ENCODE peak calls at places on chromosomes 5 and 9, in nine cellular contexts. One of them, this sample, is unnamed.

GRCh38 chr9:127505396-127506116 is 54.2 kb downstream of the LRSAM1 start:
- DNase-seq in GM23248: peak
- DNase-seq in mammary epithelial cell: no peak
- DNase-seq in GM12878: no peak
- DNase-seq in fibroblast of lung: peak
- DNase-seq in HepG2: peak
- DNase-seq in HCT116: no peak
- DNase-seq in PC-3: peak
- DNase-seq in SK-N-MC: no peak
- DNase-seq in this sample: peak

GRCh38 chr5:134127376-134127861 is 12.9 kb downstream of the TCF7 start:
- DNase-seq in GM23248: no peak
- DNase-seq in mammary epithelial cell: peak
- DNase-seq in GM12878: peak
- DNase-seq in fibroblast of lung: peak
- DNase-seq in HepG2: no peak
- DNase-seq in HCT116: no peak
- DNase-seq in PC-3: no peak
- DNase-seq in SK-N-MC: no peak
- DNase-seq in this sample: no peak

GRCh38 chr5:147382776-147383175 is 127.1 kb downstream of the DPYSL3 start:
- DNase-seq in GM23248: peak
- DNase-seq in mammary epithelial cell: no peak
- DNase-seq in GM12878: no peak
- DNase-seq in fibroblast of lung: no peak
- DNase-seq in HepG2: no peak
- DNase-seq in HCT116: no peak
- DNase-seq in PC-3: no peak
- DNase-seq in SK-N-MC: no peak
- DNase-seq in this sample: no peak

GRCh38 chr5:43033845-43034590 is 6.1 kb downstream of the ANXA2R start:
- DNase-seq in GM23248: no peak
- DNase-seq in mammary epithelial cell: no peak
- DNase-seq in GM12878: no peak
- DNase-seq in fibroblast of lung: peak
- DNase-seq in HepG2: no peak
- DNase-seq in HCT116: no peak
- DNase-seq in PC-3: no peak
- DNase-seq in SK-N-MC: no peak
- DNase-seq in this sample: no peak

GRCh38 chr5:80672140-80672736 is 17.5 kb upstream of the DHFR start:
- DNase-seq in GM23248: peak
- DNase-seq in mammary epithelial cell: peak
- DNase-seq in GM12878: peak
- DNase-seq in fibroblast of lung: peak
- DNase-seq in HepG2: peak
- DNase-seq in HCT116: peak
- DNase-seq in PC-3: peak
- DNase-seq in SK-N-MC: peak
- DNase-seq in this sample: peak

GRCh38 chr5:155728146-155728856 is 598.7 kb upstream of the SGCD start:
- DNase-seq in GM23248: peak
- DNase-seq in mammary epithelial cell: peak
- DNase-seq in GM12878: no peak
- DNase-seq in fibroblast of lung: peak
- DNase-seq in HepG2: no peak
- DNase-seq in HCT116: no peak
- DNase-seq in PC-3: no peak
- DNase-seq in SK-N-MC: no peak
- DNase-seq in this sample: no peak

GRCh38 chr5:31218978-31219377 is 25.5 kb downstream of the CDH6 start:
- DNase-seq in GM23248: no peak
- DNase-seq in mammary epithelial cell: no peak
- DNase-seq in GM12878: no peak
- DNase-seq in fibroblast of lung: no peak
- DNase-seq in HepG2: peak
- DNase-seq in HCT116: no peak
- DNase-seq in PC-3: no peak
- DNase-seq in SK-N-MC: no peak
- DNase-seq in this sample: no peak

GRCh38 chr9:16869961-16870605 is 387 bp downstream of the BNC2 start:
- DNase-seq in GM23248: peak
- DNase-seq in mammary epithelial cell: no peak
- DNase-seq in GM12878: no peak
- DNase-seq in fibroblast of lung: peak
- DNase-seq in HepG2: no peak
- DNase-seq in HCT116: no peak
- DNase-seq in PC-3: peak
- DNase-seq in SK-N-MC: no peak
- DNase-seq in this sample: no peak

GRCh38 chr5:15105799-15106393 is 234.3 kb upstream of the ANKH start:
- DNase-seq in GM23248: peak
- DNase-seq in mammary epithelial cell: peak
- DNase-seq in GM12878: no peak
- DNase-seq in fibroblast of lung: peak
- DNase-seq in HepG2: peak
- DNase-seq in HCT116: peak
- DNase-seq in PC-3: peak
- DNase-seq in SK-N-MC: peak
- DNase-seq in this sample: no peak

GRCh38 chr9:92108122-92108521 is 7.1 kb downstream of the SPTLC1 start:
- DNase-seq in GM23248: no peak
- DNase-seq in mammary epithelial cell: no peak
- DNase-seq in GM12878: no peak
- DNase-seq in fibroblast of lung: no peak
- DNase-seq in HepG2: no peak
- DNase-seq in HCT116: no peak
- DNase-seq in PC-3: no peak
- DNase-seq in SK-N-MC: no peak
- DNase-seq in this sample: no peak

GRCh38 chr9:71681708-71682268 is 86.5 kb downstream of the CEMIP2 start:
- DNase-seq in GM23248: peak
- DNase-seq in mammary epithelial cell: peak
- DNase-seq in GM12878: no peak
- DNase-seq in fibroblast of lung: peak
- DNase-seq in HepG2: no peak
- DNase-seq in HCT116: peak
- DNase-seq in PC-3: peak
- DNase-seq in SK-N-MC: no peak
- DNase-seq in this sample: peak

GRCh38 chr9:34526026-34526425 is 3.2 kb upstream of the ENHO start:
- DNase-seq in GM23248: no peak
- DNase-seq in mammary epithelial cell: no peak
- DNase-seq in GM12878: no peak
- DNase-seq in fibroblast of lung: no peak
- DNase-seq in HepG2: no peak
- DNase-seq in HCT116: no peak
- DNase-seq in PC-3: no peak
- DNase-seq in SK-N-MC: no peak
- DNase-seq in this sample: no peak

GRCh38 chr5:10527281-10527950 is 36.5 kb upstream of the ANKRD33B start:
- DNase-seq in GM23248: peak
- DNase-seq in mammary epithelial cell: no peak
- DNase-seq in GM12878: no peak
- DNase-seq in fibroblast of lung: peak
- DNase-seq in HepG2: no peak
- DNase-seq in HCT116: no peak
- DNase-seq in PC-3: no peak
- DNase-seq in SK-N-MC: no peak
- DNase-seq in this sample: no peak

GRCh38 chr5:83322273-83322924 is 149.1 kb upstream of the VCAN start:
- DNase-seq in GM23248: no peak
- DNase-seq in mammary epithelial cell: no peak
- DNase-seq in GM12878: no peak
- DNase-seq in fibroblast of lung: peak
- DNase-seq in HepG2: no peak
- DNase-seq in HCT116: no peak
- DNase-seq in PC-3: peak
- DNase-seq in SK-N-MC: no peak
- DNase-seq in this sample: no peak

GRCh38 chr5:1324301-1324700 is 20.6 kb downstream of the CLPTM1L start:
- DNase-seq in GM23248: no peak
- DNase-seq in mammary epithelial cell: no peak
- DNase-seq in GM12878: no peak
- DNase-seq in fibroblast of lung: no peak
- DNase-seq in HepG2: no peak
- DNase-seq in HCT116: no peak
- DNase-seq in PC-3: no peak
- DNase-seq in SK-N-MC: no peak
- DNase-seq in this sample: no peak

DNA sequence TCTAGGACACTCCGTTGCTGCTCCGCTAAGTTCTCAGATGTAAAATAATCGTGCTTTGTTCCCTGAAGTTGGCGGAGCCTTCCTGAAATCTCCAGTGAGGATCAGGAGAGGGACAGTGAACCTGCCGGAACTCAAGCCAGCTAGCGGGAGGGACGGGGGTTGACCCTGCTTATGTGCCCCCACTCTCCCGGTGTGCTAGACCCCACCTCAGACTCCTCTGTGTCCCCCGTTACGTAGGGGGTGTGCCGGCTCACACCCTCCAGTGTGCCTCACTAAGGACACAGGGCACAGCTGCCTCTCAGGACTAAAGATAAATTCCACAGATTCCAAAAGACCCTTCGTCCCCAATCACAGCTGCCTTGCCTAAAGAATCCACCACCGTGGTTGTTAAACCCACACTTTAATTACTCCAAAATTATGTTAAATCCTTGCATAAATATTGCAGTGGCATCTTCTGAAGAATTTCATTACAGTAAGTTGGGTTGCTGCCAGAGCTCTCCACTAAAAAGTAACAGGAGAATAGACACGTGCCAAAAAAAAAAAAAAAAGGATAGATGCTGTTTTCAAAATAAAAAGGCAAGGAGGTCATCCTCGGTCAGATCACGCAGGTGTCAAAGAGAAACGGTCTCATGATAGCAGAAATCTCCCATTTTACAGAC is 73.8 kb downstream of the GTF3C4 start:
- DNase-seq in GM23248: peak
- DNase-seq in mammary epithelial cell: no peak
- DNase-seq in GM12878: no peak
- DNase-seq in fibroblast of lung: no peak
- DNase-seq in HepG2: no peak
- DNase-seq in HCT116: no peak
- DNase-seq in PC-3: no peak
- DNase-seq in SK-N-MC: no peak
- DNase-seq in this sample: no peak
- TF ChIP-seq EZH2 in GM23248: no peak
- TF ChIP-seq EZH2 in mammary epithelial cell: no peak
- TF ChIP-seq EZH2 in GM12878: no peak
- TF ChIP-seq EZH2 in fibroblast of lung: no peak
- TF ChIP-seq EZH2 in HepG2: no peak
- TF ChIP-seq EZH2 in HCT116: no peak
- TF ChIP-seq EZH2 in PC-3: no peak
- TF ChIP-seq EZH2 in SK-N-MC: no peak
- TF ChIP-seq EZH2 in this sample: no peak

GRCh38 chr5:154646841-154647759 is 108.1 kb upstream of the LARP1 start:
- DNase-seq in GM23248: peak
- DNase-seq in mammary epithelial cell: peak
- DNase-seq in GM12878: no peak
- DNase-seq in fibroblast of lung: peak
- DNase-seq in HepG2: peak
- DNase-seq in HCT116: no peak
- DNase-seq in PC-3: peak
- DNase-seq in SK-N-MC: no peak
- DNase-seq in this sample: no peak
- TF ChIP-seq EZH2 in GM23248: no peak
- TF ChIP-seq EZH2 in mammary epithelial cell: no peak
- TF ChIP-seq EZH2 in GM12878: no peak
- TF ChIP-seq EZH2 in fibroblast of lung: no peak
- TF ChIP-seq EZH2 in HepG2: no peak
- TF ChIP-seq EZH2 in HCT116: no peak
- TF ChIP-seq EZH2 in PC-3: no peak
- TF ChIP-seq EZH2 in SK-N-MC: no peak
- TF ChIP-seq EZH2 in this sample: no peak

GRCh38 chr9:14910178-14910805 is at the start of gene FREM1:
- DNase-seq in GM23248: peak
- DNase-seq in mammary epithelial cell: no peak
- DNase-seq in GM12878: no peak
- DNase-seq in fibroblast of lung: peak
- DNase-seq in HepG2: peak
- DNase-seq in HCT116: no peak
- DNase-seq in PC-3: no peak
- DNase-seq in SK-N-MC: no peak
- DNase-seq in this sample: no peak

GRCh38 chr9:14909631-14910177 is 524 bp downstream of the FREM1 start:
- DNase-seq in GM23248: no peak
- DNase-seq in mammary epithelial cell: no peak
- DNase-seq in GM12878: no peak
- DNase-seq in fibroblast of lung: no peak
- DNase-seq in HepG2: no peak
- DNase-seq in HCT116: no peak
- DNase-seq in PC-3: peak
- DNase-seq in SK-N-MC: no peak
- DNase-seq in this sample: no peak

GRCh38 chr9:14912849-14913248 is 2.6 kb upstream of the FREM1 start:
- DNase-seq in GM23248: no peak
- DNase-seq in mammary epithelial cell: no peak
- DNase-seq in GM12878: no peak
- DNase-seq in fibroblast of lung: no peak
- DNase-seq in HepG2: no peak
- DNase-seq in HCT116: no peak
- DNase-seq in PC-3: no peak
- DNase-seq in SK-N-MC: no peak
- DNase-seq in this sample: no peak

GRCh38 chr9:14911046-14911445 is 818 bp upstream of the FREM1 start:
- DNase-seq in GM23248: no peak
- DNase-seq in mammary epithelial cell: no peak
- DNase-seq in GM12878: no peak
- DNase-seq in fibroblast of lung: no peak
- DNase-seq in HepG2: no peak
- DNase-seq in HCT116: no peak
- DNase-seq in PC-3: no peak
- DNase-seq in SK-N-MC: no peak
- DNase-seq in this sample: no peak

DNA sequence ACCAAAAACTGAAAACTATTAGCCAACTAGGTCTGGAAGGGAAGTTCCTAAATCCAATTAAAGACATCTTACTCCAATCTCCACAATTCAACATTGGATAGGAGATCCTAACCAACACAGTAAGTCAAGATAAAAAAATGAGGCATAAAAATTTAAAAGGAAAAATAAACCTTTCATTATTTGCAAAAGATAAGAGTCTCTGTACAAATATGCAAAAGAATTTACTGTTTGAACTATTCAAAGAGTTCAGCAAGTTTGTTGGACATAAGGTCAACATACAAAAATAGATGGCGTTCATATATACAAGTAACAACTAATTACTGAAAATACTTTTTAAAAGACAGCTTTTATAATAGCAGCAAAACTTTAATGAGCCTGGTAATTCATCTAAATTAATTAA is 3.1 kb upstream of the FREM1 start:
- DNase-seq in GM23248: no peak
- DNase-seq in mammary epithelial cell: no peak
- DNase-seq in GM12878: no peak
- DNase-seq in fibroblast of lung: no peak
- DNase-seq in HepG2: peak
- DNase-seq in HCT116: no peak
- DNase-seq in PC-3: no peak
- DNase-seq in SK-N-MC: no peak
- DNase-seq in this sample: no peak
- TF ChIP-seq EZH2 in GM23248: no peak
- TF ChIP-seq EZH2 in mammary epithelial cell: no peak
- TF ChIP-seq EZH2 in GM12878: no peak
- TF ChIP-seq EZH2 in fibroblast of lung: no peak
- TF ChIP-seq EZH2 in HepG2: no peak
- TF ChIP-seq EZH2 in HCT116: no peak
- TF ChIP-seq EZH2 in PC-3: no peak
- TF ChIP-seq EZH2 in SK-N-MC: no peak
- TF ChIP-seq EZH2 in this sample: no peak

GRCh38 chr5:173233347-173234128 is 1.5 kb downstream of the NKX2-5 start:
- DNase-seq in GM23248: no peak
- DNase-seq in mammary epithelial cell: no peak
- DNase-seq in GM12878: no peak
- DNase-seq in fibroblast of lung: no peak
- DNase-seq in HepG2: no peak
- DNase-seq in HCT116: no peak
- DNase-seq in PC-3: no peak
- DNase-seq in SK-N-MC: no peak
- DNase-seq in this sample: no peak
- TF ChIP-seq EZH2 in GM23248: no peak
- TF ChIP-seq EZH2 in mammary epithelial cell: no peak
- TF ChIP-seq EZH2 in GM12878: no peak
- TF ChIP-seq EZH2 in fibroblast of lung: no peak
- TF ChIP-seq EZH2 in HepG2: no peak
- TF ChIP-seq EZH2 in HCT116: no peak
- TF ChIP-seq EZH2 in PC-3: no peak
- TF ChIP-seq EZH2 in SK-N-MC: no peak
- TF ChIP-seq EZH2 in this sample: no peak

This sample was measured in PC-9.